ENCODE peak calls at places on chromosome 4, in eight cellular contexts. One of them, this sample, is unnamed.

GRCh38 chr4:55468724-55469123 is 73.0 kb downstream of the TMEM165 start:
- DNase-seq in cardiac muscle cell: peak; percentile 52
- DNase-seq in GM13976: no peak
- DNase-seq in AG10803: peak; percentile 45
- DNase-seq in NB4: peak; percentile 6
- DNase-seq in glutamatergic neuron: no peak
- DNase-seq in osteoblast: no peak
- DNase-seq in right atrium auricular region: no peak
- DNase-seq in this sample: no peak

GRCh38 chr4:113584407-113585150 is 177.0 kb downstream of the CAMK2D start:
- DNase-seq in osteoblast: no peak
- DNase-seq in NB4: peak; percentile 9
- DNase-seq in glutamatergic neuron: no peak
- DNase-seq in AG10803: peak; percentile 45
- DNase-seq in GM13976: no peak
- DNase-seq in right atrium auricular region: no peak
- DNase-seq in cardiac muscle cell: peak; percentile 49
- DNase-seq in this sample: no peak

GRCh38 chr4:6033381-6033780 is 15.2 kb upstream of the C4orf50 start:
- DNase-seq in osteoblast: no peak
- DNase-seq in right atrium auricular region: no peak
- DNase-seq in glutamatergic neuron: no peak
- DNase-seq in AG10803: no peak
- DNase-seq in NB4: no peak
- DNase-seq in cardiac muscle cell: no peak
- DNase-seq in GM13976: no peak
- DNase-seq in this sample: no peak

GRCh38 chr4:61374612-61374920 is 174.4 kb downstream of the ADGRL3 start:
- DNase-seq in cardiac muscle cell: peak; percentile 79
- DNase-seq in NB4: no peak
- DNase-seq in glutamatergic neuron: no peak
- DNase-seq in osteoblast: no peak
- DNase-seq in AG10803: no peak
- DNase-seq in GM13976: no peak
- DNase-seq in right atrium auricular region: no peak
- DNase-seq in this sample: no peak

GRCh38 chr4:13430834-13431568 is 53.1 kb downstream of the RAB28 start:
- DNase-seq in glutamatergic neuron: no peak
- DNase-seq in GM13976: no peak
- DNase-seq in cardiac muscle cell: no peak
- DNase-seq in osteoblast: no peak
- DNase-seq in NB4: peak; percentile 49
- DNase-seq in right atrium auricular region: no peak
- DNase-seq in AG10803: no peak
- DNase-seq in this sample: no peak

GRCh38 chr4:164880489-164881262 is 3.7 kb downstream of the APELA start:
- DNase-seq in right atrium auricular region: no peak
- DNase-seq in GM13976: no peak
- DNase-seq in glutamatergic neuron: no peak
- DNase-seq in NB4: no peak
- DNase-seq in cardiac muscle cell: no peak
- DNase-seq in osteoblast: no peak
- DNase-seq in AG10803: no peak
- DNase-seq in this sample: no peak

GRCh38 chr4:139617702-139618490 is 47.7 kb upstream of the MGST2 start:
- DNase-seq in NB4: no peak
- DNase-seq in glutamatergic neuron: no peak
- DNase-seq in cardiac muscle cell: peak; percentile 22
- DNase-seq in AG10803: no peak
- DNase-seq in osteoblast: no peak
- DNase-seq in GM13976: no peak
- DNase-seq in right atrium auricular region: no peak
- DNase-seq in this sample: no peak

GRCh38 chr4:174156239-174156826 is 127.1 kb downstream of the FBXO8 start:
- DNase-seq in cardiac muscle cell: peak; percentile 75
- DNase-seq in GM13976: peak; percentile 11
- DNase-seq in AG10803: peak; percentile 48
- DNase-seq in osteoblast: no peak
- DNase-seq in NB4: peak; percentile 51
- DNase-seq in right atrium auricular region: no peak
- DNase-seq in glutamatergic neuron: no peak
- DNase-seq in this sample: peak; percentile 9

GRCh38 chr4:139658185-139658584 is 7.4 kb upstream of the MGST2 start:
- DNase-seq in GM13976: no peak
- DNase-seq in right atrium auricular region: no peak
- DNase-seq in osteoblast: no peak
- DNase-seq in glutamatergic neuron: no peak
- DNase-seq in cardiac muscle cell: no peak
- DNase-seq in AG10803: no peak
- DNase-seq in NB4: no peak
- DNase-seq in this sample: no peak

GRCh38 chr4:82865592-82865991 is 25.4 kb downstream of the SEC31A start:
- DNase-seq in glutamatergic neuron: no peak
- DNase-seq in NB4: peak; percentile 79
- DNase-seq in right atrium auricular region: no peak
- DNase-seq in AG10803: peak; percentile 92
- DNase-seq in GM13976: no peak
- DNase-seq in cardiac muscle cell: peak; percentile 95
- DNase-seq in osteoblast: no peak
- DNase-seq in this sample: no peak

GRCh38 chr4:89357787-89358186 is 50.2 kb upstream of the GPRIN3 start:
- DNase-seq in right atrium auricular region: no peak
- DNase-seq in glutamatergic neuron: no peak
- DNase-seq in cardiac muscle cell: peak; percentile 12
- DNase-seq in NB4: no peak
- DNase-seq in AG10803: no peak
- DNase-seq in GM13976: no peak
- DNase-seq in osteoblast: no peak
- DNase-seq in this sample: no peak

GRCh38 chr4:105601406-105601805 is 49.0 kb downstream of the ARHGEF38 start:
- DNase-seq in cardiac muscle cell: no peak
- DNase-seq in NB4: no peak
- DNase-seq in GM13976: no peak
- DNase-seq in right atrium auricular region: no peak
- DNase-seq in osteoblast: no peak
- DNase-seq in glutamatergic neuron: no peak
- DNase-seq in AG10803: no peak
- DNase-seq in this sample: no peak

GRCh38 chr4:105600951-105601350 is 48.5 kb downstream of the ARHGEF38 start:
- DNase-seq in osteoblast: no peak
- DNase-seq in NB4: no peak
- DNase-seq in right atrium auricular region: no peak
- DNase-seq in GM13976: no peak
- DNase-seq in glutamatergic neuron: no peak
- DNase-seq in AG10803: no peak
- DNase-seq in cardiac muscle cell: no peak
- DNase-seq in this sample: no peak

GRCh38 chr4:105599475-105599874 is 47.1 kb downstream of the ARHGEF38 start:
- DNase-seq in right atrium auricular region: no peak
- DNase-seq in osteoblast: no peak
- DNase-seq in glutamatergic neuron: no peak
- DNase-seq in AG10803: no peak
- DNase-seq in cardiac muscle cell: no peak
- DNase-seq in NB4: no peak
- DNase-seq in GM13976: no peak
- DNase-seq in this sample: no peak

GRCh38 chr4:105598787-105599186 is 46.4 kb downstream of the ARHGEF38 start:
- DNase-seq in right atrium auricular region: no peak
- DNase-seq in NB4: no peak
- DNase-seq in AG10803: no peak
- DNase-seq in cardiac muscle cell: no peak
- DNase-seq in osteoblast: peak; percentile 2
- DNase-seq in GM13976: no peak
- DNase-seq in glutamatergic neuron: no peak
- DNase-seq in this sample: no peak

GRCh38 chr4:105600256-105600655 is 47.8 kb downstream of the ARHGEF38 start:
- DNase-seq in GM13976: no peak
- DNase-seq in osteoblast: no peak
- DNase-seq in right atrium auricular region: no peak
- DNase-seq in NB4: no peak
- DNase-seq in cardiac muscle cell: no peak
- DNase-seq in AG10803: no peak
- DNase-seq in glutamatergic neuron: no peak
- DNase-seq in this sample: no peak
- TF ChIP-seq CTCF in GM13976: no peak
- TF ChIP-seq CTCF in osteoblast: no peak
- TF ChIP-seq CTCF in right atrium auricular region: no peak
- TF ChIP-seq CTCF in NB4: no peak
- TF ChIP-seq CTCF in cardiac muscle cell: no peak
- TF ChIP-seq CTCF in AG10803: no peak
- TF ChIP-seq CTCF in glutamatergic neuron: no peak
- TF ChIP-seq CTCF in this sample: no peak

GRCh38 chr4:77862478-77863216 is at the start of gene MRPL1:
- DNase-seq in cardiac muscle cell: peak; percentile 98
- DNase-seq in NB4: peak; percentile 96
- DNase-seq in GM13976: peak; percentile 74
- DNase-seq in right atrium auricular region: peak; percentile 96
- DNase-seq in glutamatergic neuron: peak; percentile 78
- DNase-seq in osteoblast: peak; percentile 90
- DNase-seq in AG10803: peak; percentile 95
- DNase-seq in this sample: peak; percentile 75
- TF ChIP-seq CTCF in cardiac muscle cell: no peak
- TF ChIP-seq CTCF in NB4: no peak
- TF ChIP-seq CTCF in GM13976: peak; percentile 21
- TF ChIP-seq CTCF in right atrium auricular region: no peak
- TF ChIP-seq CTCF in glutamatergic neuron: peak; percentile 19
- TF ChIP-seq CTCF in osteoblast: no peak
- TF ChIP-seq CTCF in AG10803: no peak
- TF ChIP-seq CTCF in this sample: peak; percentile 9

GRCh38 chr4:144176476-144176875 is 36.0 kb upstream of the GYPA start:
- DNase-seq in NB4: no peak
- DNase-seq in right atrium auricular region: no peak
- DNase-seq in osteoblast: no peak
- DNase-seq in GM13976: no peak
- DNase-seq in glutamatergic neuron: no peak
- DNase-seq in cardiac muscle cell: no peak
- DNase-seq in AG10803: no peak
- DNase-seq in this sample: no peak

GRCh38 chr4:144179152-144179739 is 38.7 kb upstream of the GYPA start:
- DNase-seq in AG10803: no peak
- DNase-seq in NB4: no peak
- DNase-seq in cardiac muscle cell: no peak
- DNase-seq in right atrium auricular region: no peak
- DNase-seq in GM13976: no peak
- DNase-seq in glutamatergic neuron: no peak
- DNase-seq in osteoblast: no peak
- DNase-seq in this sample: no peak

GRCh38 chr4:144171697-144172096 is 31.2 kb upstream of the GYPA start:
- DNase-seq in GM13976: no peak
- DNase-seq in right atrium auricular region: no peak
- DNase-seq in AG10803: no peak
- DNase-seq in glutamatergic neuron: no peak
- DNase-seq in cardiac muscle cell: no peak
- DNase-seq in NB4: no peak
- DNase-seq in osteoblast: no peak
- DNase-seq in this sample: no peak

GRCh38 chr4:144178414-144178813 is 37.9 kb upstream of the GYPA start:
- DNase-seq in right atrium auricular region: no peak
- DNase-seq in glutamatergic neuron: no peak
- DNase-seq in NB4: no peak
- DNase-seq in AG10803: no peak
- DNase-seq in GM13976: no peak
- DNase-seq in osteoblast: no peak
- DNase-seq in cardiac muscle cell: peak; percentile 43
- DNase-seq in this sample: no peak

GRCh38 chr4:144174401-144175067 is 34.0 kb upstream of the GYPA start:
- DNase-seq in AG10803: peak; percentile 60
- DNase-seq in right atrium auricular region: no peak
- DNase-seq in NB4: peak; percentile 57
- DNase-seq in GM13976: peak; percentile 49
- DNase-seq in cardiac muscle cell: peak; percentile 77
- DNase-seq in glutamatergic neuron: no peak
- DNase-seq in osteoblast: peak; percentile 19
- DNase-seq in this sample: peak; percentile 36
- TF ChIP-seq CTCF in AG10803: peak; percentile 47
- TF ChIP-seq CTCF in right atrium auricular region: no peak
- TF ChIP-seq CTCF in NB4: no peak
- TF ChIP-seq CTCF in GM13976: peak; percentile 22
- TF ChIP-seq CTCF in cardiac muscle cell: peak; percentile 20
- TF ChIP-seq CTCF in glutamatergic neuron: peak; percentile 67
- TF ChIP-seq CTCF in osteoblast: peak; percentile 50
- TF ChIP-seq CTCF in this sample: peak; percentile 48

GRCh38 chr4:17667253-17667652 is 52.8 kb downstream of the MED28 start:
- DNase-seq in GM13976: no peak
- DNase-seq in AG10803: no peak
- DNase-seq in glutamatergic neuron: no peak
- DNase-seq in osteoblast: no peak
- DNase-seq in NB4: no peak
- DNase-seq in cardiac muscle cell: no peak
- DNase-seq in right atrium auricular region: no peak
- DNase-seq in this sample: no peak

GRCh38 chr4:17665852-17666251 is 51.4 kb downstream of the MED28 start:
- DNase-seq in AG10803: no peak
- DNase-seq in NB4: no peak
- DNase-seq in cardiac muscle cell: no peak
- DNase-seq in glutamatergic neuron: no peak
- DNase-seq in right atrium auricular region: no peak
- DNase-seq in osteoblast: no peak
- DNase-seq in GM13976: no peak
- DNase-seq in this sample: no peak

GRCh38 chr4:17665346-17665745 is 50.9 kb downstream of the MED28 start:
- DNase-seq in AG10803: no peak
- DNase-seq in NB4: peak; percentile 74
- DNase-seq in GM13976: no peak
- DNase-seq in cardiac muscle cell: no peak
- DNase-seq in osteoblast: no peak
- DNase-seq in right atrium auricular region: no peak
- DNase-seq in glutamatergic neuron: no peak
- DNase-seq in this sample: no peak

GRCh38 chr4:17662694-17663093 is 48.3 kb downstream of the MED28 start:
- DNase-seq in GM13976: no peak
- DNase-seq in cardiac muscle cell: peak; percentile 17
- DNase-seq in glutamatergic neuron: no peak
- DNase-seq in NB4: peak; percentile 75
- DNase-seq in AG10803: peak; percentile 26
- DNase-seq in osteoblast: no peak
- DNase-seq in right atrium auricular region: no peak
- DNase-seq in this sample: no peak

GRCh38 chr4:17664755-17665154 is 50.3 kb downstream of the MED28 start:
- DNase-seq in AG10803: no peak
- DNase-seq in NB4: peak; percentile 100
- DNase-seq in cardiac muscle cell: no peak
- DNase-seq in osteoblast: no peak
- DNase-seq in GM13976: no peak
- DNase-seq in glutamatergic neuron: no peak
- DNase-seq in right atrium auricular region: no peak
- DNase-seq in this sample: no peak
- TF ChIP-seq CTCF in AG10803: no peak
- TF ChIP-seq CTCF in NB4: peak; percentile 18
- TF ChIP-seq CTCF in cardiac muscle cell: no peak
- TF ChIP-seq CTCF in osteoblast: no peak
- TF ChIP-seq CTCF in GM13976: no peak
- TF ChIP-seq CTCF in glutamatergic neuron: no peak
- TF ChIP-seq CTCF in right atrium auricular region: no peak
- TF ChIP-seq CTCF in this sample: no peak